ENCODE peak calls at places on chromosome 22, in eight cellular contexts. C is stimulated activated CD4-positive, alpha-beta T cell treated with anti-CD3 and anti-CD28 coated beads, Interleukin-15, amount 100 ng/mL, for 24 hours; W is upper lobe of right lung; S is amygdala; G is GM12891; I is GOT3; J is lung; V is A673. P is an unnamed sample.

GRCh38 chr22:25663654-25664053 is 78.3 kb upstream of the MYO18B start:
- DNase-seq in C (no peak), I (no peak), S (no peak), G (no peak), W (no peak), J (no peak), V (no peak), P (no peak)

GRCh38 chr22:17284917-17285316 is 65.7 kb upstream of the ADA2 start:
- DNase-seq in S (no peak), W (no peak), G (no peak), C (no peak), V (no peak), I (no peak), J (peak; percentile 20), P (no peak)

GRCh38 chr22:23752750-23753149 is 1.5 kb downstream of the VPREB3 start:
- DNase-seq in C (no peak), S (no peak), W (no peak), V (no peak), I (no peak), J (no peak), G (no peak), P (no peak)

GRCh38 chr22:22945195-22945594 is 57.6 kb downstream of the IGLL5 start:
- DNase-seq in J (no peak), V (no peak), I (no peak), W (peak; percentile 35), G (no peak), C (no peak), S (no peak), P (no peak)

GRCh38 chr22:48734961-48735360 is 1092.7 kb downstream of the BRD1 start:
- DNase-seq in W (peak; percentile 27), S (no peak), G (no peak), I (no peak), V (no peak), J (no peak), C (no peak), P (no peak)

GRCh38 chr22:31230871-31231621 is 18.9 kb downstream of the LIMK2 start:
- DNase-seq in W (no peak), C (peak; percentile 24), V (peak; percentile 36), I (no peak), G (no peak), J (peak; percentile 52), S (peak; percentile 15), P (peak; percentile 75)

GRCh38 chr22:46373838-46374662 is 38.5 kb downstream of the TRMU start:
- DNase-seq in G (peak; percentile 60), C (peak; percentile 20), S (no peak), J (no peak), W (no peak), V (no peak), I (no peak), P (no peak)

GRCh38 chr22:24521791-24522245 is 26.7 kb downstream of the UPB1 start:
- DNase-seq in G (no peak), I (no peak), V (peak; percentile 66), C (peak; percentile 49), W (peak; percentile 80), J (peak; percentile 81), S (no peak), P (peak; percentile 86)

GRCh38 chr22:25766418-25766817 is 24.4 kb downstream of the MYO18B start:
- DNase-seq in S (no peak), C (no peak), J (no peak), W (no peak), I (no peak), G (no peak), V (no peak), P (no peak)

GRCh38 chr22:36950797-36951590 is 37.6 kb downstream of the CSF2RB start:
- DNase-seq in C (no peak), I (no peak), S (no peak), J (no peak), V (no peak), W (no peak), G (no peak), P (no peak)

GRCh38 chr22:34897126-34897525 is 168.8 kb upstream of the ISX start:
- DNase-seq in C (no peak), G (no peak), S (no peak), W (no peak), I (no peak), V (no peak), J (no peak), P (no peak)

GRCh38 chr22:21624120-21624879 is 5.5 kb downstream of the YDJC start:
- DNase-seq in I (no peak), C (peak; percentile 68), V (peak; percentile 62), S (peak; percentile 29), G (no peak), J (no peak), W (no peak), P (peak; percentile 65)

GRCh38 chr22:29284196-29284595 is 16.1 kb downstream of the EWSR1 start:
- DNase-seq in S (no peak), J (no peak), G (no peak), I (no peak), V (no peak), C (no peak), W (no peak), P (no peak)